ENCODE peak calls at places on chromosomes 6 and 20, in five cellular contexts. One of them, this sample, is unnamed.

GRCh38 chr20:9617062-9617461 is 102.7 kb downstream of the LAMP5 start:
- DNase-seq in adrenal gland: peak
- DNase-seq in lung: peak
- DNase-seq in transverse colon: peak
- DNase-seq in IMR-90: peak
- DNase-seq in this sample: no peak

GRCh38 chr6:30171677-30172471 is 8.5 kb downstream of the TRIM15 start:
- DNase-seq in adrenal gland: no peak
- DNase-seq in lung: no peak
- DNase-seq in transverse colon: no peak
- DNase-seq in IMR-90: no peak
- DNase-seq in this sample: no peak

GRCh38 chr6:168515376-168515775 is 74.4 kb downstream of the SMOC2 start:
- DNase-seq in adrenal gland: no peak
- DNase-seq in lung: no peak
- DNase-seq in transverse colon: no peak
- DNase-seq in IMR-90: no peak
- DNase-seq in this sample: no peak

GRCh38 chr6:91291071-91291470 is 704.2 kb upstream of the MAP3K7 start:
- DNase-seq in adrenal gland: no peak
- DNase-seq in lung: no peak
- DNase-seq in transverse colon: no peak
- DNase-seq in IMR-90: peak
- DNase-seq in this sample: no peak

GRCh38 chr6:169452117-169452868 is 198.6 kb upstream of the THBS2 start:
- DNase-seq in adrenal gland: peak
- DNase-seq in lung: no peak
- DNase-seq in transverse colon: peak
- DNase-seq in IMR-90: peak
- DNase-seq in this sample: no peak

GRCh38 chr20:59850018-59850641 is 83.3 kb downstream of the SYCP2 start:
- DNase-seq in adrenal gland: no peak
- DNase-seq in lung: no peak
- DNase-seq in transverse colon: no peak
- DNase-seq in IMR-90: peak
- DNase-seq in this sample: no peak

GRCh38 chr6:28943557-28944411 is 20.0 kb upstream of the TRIM27 start:
- DNase-seq in adrenal gland: peak
- DNase-seq in lung: peak
- DNase-seq in transverse colon: peak
- DNase-seq in IMR-90: peak
- DNase-seq in this sample: peak

GRCh38 chr6:91633374-91634184 is 1046.7 kb upstream of the MAP3K7 start:
- DNase-seq in adrenal gland: no peak
- DNase-seq in lung: no peak
- DNase-seq in transverse colon: no peak
- DNase-seq in IMR-90: no peak
- DNase-seq in this sample: no peak

GRCh38 chr6:100435299-100435698 is 29.4 kb downstream of the SIM1 start:
- DNase-seq in adrenal gland: no peak
- DNase-seq in lung: no peak
- DNase-seq in transverse colon: no peak
- DNase-seq in IMR-90: no peak
- DNase-seq in this sample: no peak

GRCh38 chr6:142796024-142796423 is 149.0 kb downstream of the HIVEP2 start:
- DNase-seq in adrenal gland: no peak
- DNase-seq in lung: no peak
- DNase-seq in transverse colon: no peak
- DNase-seq in IMR-90: no peak
- DNase-seq in this sample: no peak

GRCh38 chr20:2804921-2805681 is 4.7 kb upstream of the CPXM1 start:
- DNase-seq in adrenal gland: no peak
- DNase-seq in lung: no peak
- DNase-seq in transverse colon: no peak
- DNase-seq in IMR-90: no peak
- DNase-seq in this sample: no peak

GRCh38 chr20:57480444-57481152 is 44.3 kb downstream of the CTCFL start:
- DNase-seq in adrenal gland: no peak
- DNase-seq in lung: no peak
- DNase-seq in transverse colon: no peak
- DNase-seq in IMR-90: no peak
- DNase-seq in this sample: peak

GRCh38 chr6:139230421-139230840 is 61.4 kb downstream of the TXLNB start:
- DNase-seq in adrenal gland: no peak
- DNase-seq in lung: no peak
- DNase-seq in transverse colon: no peak
- DNase-seq in IMR-90: peak
- DNase-seq in this sample: no peak

GRCh38 chr6:142028527-142028926 is 104.2 kb upstream of the GJE1 start:
- DNase-seq in adrenal gland: no peak
- DNase-seq in lung: no peak
- DNase-seq in transverse colon: no peak
- DNase-seq in IMR-90: no peak
- DNase-seq in this sample: no peak

GRCh38 chr6:27478141-27478705 is 5.3 kb upstream of the ZNF184 start:
- DNase-seq in adrenal gland: no peak
- DNase-seq in lung: no peak
- DNase-seq in transverse colon: no peak
- DNase-seq in IMR-90: peak
- DNase-seq in this sample: peak

DNA sequence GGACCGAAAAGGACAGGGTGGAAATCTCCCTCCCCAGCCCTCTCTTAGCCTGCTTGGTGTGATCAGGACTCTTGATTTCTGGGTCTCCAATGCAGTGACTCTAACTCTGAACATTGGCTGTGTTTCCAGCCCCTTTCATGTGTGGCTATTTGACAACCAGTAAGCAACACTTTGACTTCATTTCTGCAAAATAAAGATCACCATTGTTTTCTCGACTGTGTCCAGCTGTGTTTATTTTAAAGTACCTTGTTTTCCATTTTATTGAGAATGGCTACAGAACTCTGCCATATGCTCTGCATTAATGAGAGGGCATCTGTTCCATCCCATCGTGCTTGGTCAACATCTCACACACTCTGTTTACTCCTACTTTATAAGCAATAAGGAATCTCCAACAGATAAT is 60.9 kb upstream of the TAGAP start:
- DNase-seq in adrenal gland: no peak
- DNase-seq in lung: no peak
- DNase-seq in transverse colon: no peak
- DNase-seq in IMR-90: no peak
- DNase-seq in this sample: no peak
- H3K27ac ChIP-seq in adrenal gland: no peak
- H3K27ac ChIP-seq in lung: no peak
- H3K27ac ChIP-seq in transverse colon: no peak
- H3K27ac ChIP-seq in IMR-90: no peak
- H3K27ac ChIP-seq in this sample: peak

GRCh38 chr6:53530780-53531386 is 14.0 kb downstream of the GCLC start:
- DNase-seq in adrenal gland: no peak
- DNase-seq in lung: no peak
- DNase-seq in transverse colon: no peak
- DNase-seq in IMR-90: no peak
- DNase-seq in this sample: peak

GRCh38 chr6:53528107-53528506 is 16.8 kb downstream of the GCLC start:
- DNase-seq in adrenal gland: no peak
- DNase-seq in lung: no peak
- DNase-seq in transverse colon: no peak
- DNase-seq in IMR-90: no peak
- DNase-seq in this sample: no peak

GRCh38 chr6:53530346-53530745 is 14.6 kb downstream of the GCLC start:
- DNase-seq in adrenal gland: peak
- DNase-seq in lung: no peak
- DNase-seq in transverse colon: no peak
- DNase-seq in IMR-90: peak
- DNase-seq in this sample: no peak

GRCh38 chr6:53527249-53527765 is 17.6 kb downstream of the GCLC start:
- DNase-seq in adrenal gland: no peak
- DNase-seq in lung: no peak
- DNase-seq in transverse colon: no peak
- DNase-seq in IMR-90: no peak
- DNase-seq in this sample: no peak

GRCh38 chr6:53529324-53530036 is 15.4 kb downstream of the GCLC start:
- DNase-seq in adrenal gland: no peak
- DNase-seq in lung: no peak
- DNase-seq in transverse colon: no peak
- DNase-seq in IMR-90: no peak
- DNase-seq in this sample: no peak
- H3K27ac ChIP-seq in adrenal gland: no peak
- H3K27ac ChIP-seq in lung: no peak
- H3K27ac ChIP-seq in transverse colon: peak
- H3K27ac ChIP-seq in IMR-90: no peak
- H3K27ac ChIP-seq in this sample: peak

DNA sequence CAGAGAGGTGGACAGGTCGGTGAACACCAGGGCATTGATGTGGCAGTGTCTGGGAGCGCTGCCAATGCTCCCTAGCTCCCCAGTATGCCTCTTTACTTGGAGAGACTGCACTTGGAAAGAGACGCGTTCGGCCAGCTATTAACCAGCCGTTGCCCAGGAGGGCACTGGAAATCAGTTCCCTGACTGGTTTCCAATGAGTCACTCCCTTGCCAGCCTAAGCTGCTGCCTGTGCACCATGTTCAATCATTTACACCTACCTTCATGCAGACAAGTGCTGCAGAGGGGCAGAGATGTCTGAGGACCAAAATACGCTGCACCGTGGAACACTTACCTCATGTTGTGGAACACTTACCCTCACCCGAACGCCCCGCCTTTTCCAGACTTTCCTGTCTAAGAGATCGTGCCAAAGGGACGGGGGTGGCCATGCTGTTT is 151.6 kb downstream of the SOBP start:
- DNase-seq in adrenal gland: no peak
- DNase-seq in lung: peak
- DNase-seq in transverse colon: no peak
- DNase-seq in IMR-90: no peak
- DNase-seq in this sample: peak
- H3K27ac ChIP-seq in adrenal gland: no peak
- H3K27ac ChIP-seq in lung: peak
- H3K27ac ChIP-seq in transverse colon: no peak
- H3K27ac ChIP-seq in IMR-90: no peak
- H3K27ac ChIP-seq in this sample: peak

DNA sequence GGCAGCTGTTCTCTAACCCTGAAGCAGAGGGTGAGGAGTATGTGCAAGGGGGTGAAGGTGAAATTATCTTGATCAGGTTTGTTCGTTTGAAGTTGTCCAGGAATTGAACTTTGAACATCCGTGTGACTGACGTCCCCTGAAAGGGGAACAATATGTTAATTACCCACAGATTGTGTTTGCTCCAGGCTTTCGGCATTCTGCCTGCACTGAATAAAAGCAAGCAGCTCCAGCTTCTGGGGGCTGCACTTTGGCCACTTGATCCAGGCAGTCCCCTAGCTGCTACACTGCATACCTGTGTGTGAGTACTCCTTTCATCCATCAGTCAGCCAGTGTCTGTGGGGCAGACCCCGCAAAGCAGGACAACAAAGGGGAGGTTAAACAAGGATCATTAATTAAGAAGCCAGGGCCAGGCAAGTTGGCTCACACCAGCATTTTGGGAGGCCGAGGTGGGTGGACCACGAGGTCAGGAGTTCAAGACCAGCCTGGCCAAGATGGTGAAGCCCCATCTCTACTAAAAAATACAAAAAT is 104.8 kb upstream of the BTN3A2 start:
- DNase-seq in adrenal gland: no peak
- DNase-seq in lung: no peak
- DNase-seq in transverse colon: no peak
- DNase-seq in IMR-90: no peak
- DNase-seq in this sample: no peak
- H3K27ac ChIP-seq in adrenal gland: no peak
- H3K27ac ChIP-seq in lung: no peak
- H3K27ac ChIP-seq in transverse colon: no peak
- H3K27ac ChIP-seq in IMR-90: no peak
- H3K27ac ChIP-seq in this sample: no peak

GRCh38 chr6:25132934-25133333 is 146.2 kb upstream of the CARMIL1 start:
- DNase-seq in adrenal gland: no peak
- DNase-seq in lung: no peak
- DNase-seq in transverse colon: no peak
- DNase-seq in IMR-90: no peak
- DNase-seq in this sample: no peak

GRCh38 chr6:25133479-25133878 is 145.7 kb upstream of the CARMIL1 start:
- DNase-seq in adrenal gland: no peak
- DNase-seq in lung: no peak
- DNase-seq in transverse colon: no peak
- DNase-seq in IMR-90: no peak
- DNase-seq in this sample: no peak

GRCh38 chr6:25125736-25126135 is 153.4 kb upstream of the CARMIL1 start:
- DNase-seq in adrenal gland: no peak
- DNase-seq in lung: no peak
- DNase-seq in transverse colon: no peak
- DNase-seq in IMR-90: no peak
- DNase-seq in this sample: no peak

GRCh38 chr6:25127433-25127832 is 151.7 kb upstream of the CARMIL1 start:
- DNase-seq in adrenal gland: no peak
- DNase-seq in lung: no peak
- DNase-seq in transverse colon: no peak
- DNase-seq in IMR-90: no peak
- DNase-seq in this sample: no peak

GRCh38 chr6:25130518-25130917 is 148.7 kb upstream of the CARMIL1 start:
- DNase-seq in adrenal gland: no peak
- DNase-seq in lung: no peak
- DNase-seq in transverse colon: no peak
- DNase-seq in IMR-90: no peak
- DNase-seq in this sample: no peak
- H3K27ac ChIP-seq in adrenal gland: peak
- H3K27ac ChIP-seq in lung: no peak
- H3K27ac ChIP-seq in transverse colon: no peak
- H3K27ac ChIP-seq in IMR-90: no peak
- H3K27ac ChIP-seq in this sample: no peak

This sample was measured in caudate nucleus.